ENCODE peak calls at places on chromosomes 3 and 15, in eight cellular contexts. Y, U, S, Z, V, N, A and K are unnamed samples.

GRCh38 chr3:141360888-141361598 is 7.3 kb upstream of the ZBTB38 start:
- DNase-seq in Y (no peak), U (peak), S (no peak), Z (no peak), V (peak), N (peak), A (peak), K (no peak)

GRCh38 chr3:124878561-124879394 is 8.4 kb downstream of the ITGB5 start:
- DNase-seq in Y (no peak), U (peak), S (no peak), Z (peak), V (no peak), N (no peak), A (no peak), K (no peak)

GRCh38 chr3:70631716-70632307 is 319.4 kb upstream of the MDFIC2 start:
- DNase-seq in Y (no peak), U (no peak), S (peak), Z (no peak), V (no peak), N (no peak), A (peak), K (no peak)

GRCh38 chr3:46755646-46756045 is 38.0 kb upstream of the PRSS50 start:
- DNase-seq in Y (no peak), U (no peak), S (no peak), Z (no peak), V (no peak), N (no peak), A (no peak), K (no peak)

GRCh38 chr15:77094397-77095030 is 23.6 kb upstream of the TSPAN3 start:
- DNase-seq in Y (no peak), U (no peak), S (peak), Z (no peak), V (peak), N (no peak), A (peak), K (no peak)

GRCh38 chr15:61530769-61531168 is 301.7 kb upstream of the RORA start:
- DNase-seq in Y (no peak), U (no peak), S (peak), Z (no peak), V (peak), N (no peak), A (peak), K (no peak)

GRCh38 chr15:40843183-40843884 is 514 bp upstream of the SPINT1 start:
- DNase-seq in Y (no peak), U (no peak), S (no peak), Z (no peak), V (no peak), N (no peak), A (no peak), K (no peak)

GRCh38 chr3:105752791-105753415 is 115.9 kb downstream of the CBLB start:
- DNase-seq in Y (no peak), U (peak), S (no peak), Z (no peak), V (peak), N (no peak), A (no peak), K (no peak)

GRCh38 chr3:64399205-64399800 is 174.0 kb upstream of the PRICKLE2 start:
- DNase-seq in Y (no peak), U (peak), S (peak), Z (no peak), V (peak), N (peak), A (peak), K (no peak)

GRCh38 chr3:171183042-171183441 is 156.5 kb upstream of the SLC2A2 start:
- DNase-seq in Y (no peak), U (peak), S (no peak), Z (no peak), V (no peak), N (peak), A (no peak), K (no peak)

GRCh38 chr15:37015476-37015875 is 84.9 kb downstream of the MEIS2 start:
- DNase-seq in Y (no peak), U (peak), S (no peak), Z (no peak), V (no peak), N (no peak), A (peak), K (no peak)

GRCh38 chr3:30576946-30577345 is 29.5 kb upstream of the TGFBR2 start:
- DNase-seq in Y (no peak), U (no peak), S (no peak), Z (no peak), V (no peak), N (no peak), A (no peak), K (no peak)

GRCh38 chr3:11613319-11613718 is 30.4 kb downstream of the VGLL4 start:
- DNase-seq in Y (no peak), U (no peak), S (no peak), Z (no peak), V (no peak), N (no peak), A (no peak), K (no peak)